ENCODE peak calls at places on chromosomes 5 and 9, in eight cellular contexts. One of them, this sample, is unnamed.

GRCh38 chr9:82153032-82153431 is 164.5 kb downstream of the SPATA31D1 start:
- DNase-seq in ecto neural progenitor cell: no peak
- DNase-seq in HTR-8/SVneo: no peak
- DNase-seq in heart left ventricle: no peak
- DNase-seq in RKO: no peak
- DNase-seq in T follicular helper cell: no peak
- DNase-seq in fibroblast of pulmonary artery: no peak
- DNase-seq in vagina: no peak
- DNase-seq in this sample: no peak

GRCh38 chr9:15722888-15723287 is 170.0 kb downstream of the CCDC171 start:
- DNase-seq in ecto neural progenitor cell: peak; percentile 56
- DNase-seq in HTR-8/SVneo: no peak
- DNase-seq in heart left ventricle: no peak
- DNase-seq in RKO: no peak
- DNase-seq in T follicular helper cell: no peak
- DNase-seq in fibroblast of pulmonary artery: no peak
- DNase-seq in vagina: no peak
- DNase-seq in this sample: no peak

GRCh38 chr5:132475531-132475930 is 15.0 kb downstream of the IRF1 start:
- DNase-seq in ecto neural progenitor cell: no peak
- DNase-seq in HTR-8/SVneo: no peak
- DNase-seq in heart left ventricle: no peak
- DNase-seq in RKO: no peak
- DNase-seq in T follicular helper cell: no peak
- DNase-seq in fibroblast of pulmonary artery: no peak
- DNase-seq in vagina: no peak
- DNase-seq in this sample: no peak

GRCh38 chr5:117682416-117682815 is 1107.8 kb upstream of the SEMA6A start:
- DNase-seq in ecto neural progenitor cell: no peak
- DNase-seq in HTR-8/SVneo: no peak
- DNase-seq in heart left ventricle: no peak
- DNase-seq in RKO: no peak
- DNase-seq in T follicular helper cell: no peak
- DNase-seq in fibroblast of pulmonary artery: no peak
- DNase-seq in vagina: no peak
- DNase-seq in this sample: no peak

GRCh38 chr5:22605473-22605872 is 247.7 kb downstream of the CDH12 start:
- DNase-seq in ecto neural progenitor cell: no peak
- DNase-seq in HTR-8/SVneo: no peak
- DNase-seq in heart left ventricle: no peak
- DNase-seq in RKO: no peak
- DNase-seq in T follicular helper cell: no peak
- DNase-seq in fibroblast of pulmonary artery: no peak
- DNase-seq in vagina: no peak
- DNase-seq in this sample: no peak

GRCh38 chr9:71490810-71491209 is 277.5 kb downstream of the CEMIP2 start:
- DNase-seq in ecto neural progenitor cell: no peak
- DNase-seq in HTR-8/SVneo: no peak
- DNase-seq in heart left ventricle: no peak
- DNase-seq in RKO: peak; percentile 29
- DNase-seq in T follicular helper cell: no peak
- DNase-seq in fibroblast of pulmonary artery: no peak
- DNase-seq in vagina: no peak
- DNase-seq in this sample: no peak

GRCh38 chr9:97808972-97809371 is 44.1 kb upstream of the FOXE1 start:
- DNase-seq in ecto neural progenitor cell: no peak
- DNase-seq in HTR-8/SVneo: no peak
- DNase-seq in heart left ventricle: no peak
- DNase-seq in RKO: no peak
- DNase-seq in T follicular helper cell: no peak
- DNase-seq in fibroblast of pulmonary artery: peak; percentile 71
- DNase-seq in vagina: no peak
- DNase-seq in this sample: no peak

GRCh38 chr9:6049798-6050197 is 34.4 kb upstream of the RANBP6 start:
- DNase-seq in ecto neural progenitor cell: no peak
- DNase-seq in HTR-8/SVneo: no peak
- DNase-seq in heart left ventricle: no peak
- DNase-seq in RKO: peak; percentile 6
- DNase-seq in T follicular helper cell: no peak
- DNase-seq in fibroblast of pulmonary artery: peak; percentile 26
- DNase-seq in vagina: no peak
- DNase-seq in this sample: no peak

GRCh38 chr5:10145922-10146321 is 103.8 kb downstream of the ATPSCKMT start:
- DNase-seq in ecto neural progenitor cell: no peak
- DNase-seq in HTR-8/SVneo: peak; percentile 56
- DNase-seq in heart left ventricle: no peak
- DNase-seq in RKO: peak; percentile 75
- DNase-seq in T follicular helper cell: no peak
- DNase-seq in fibroblast of pulmonary artery: peak; percentile 65
- DNase-seq in vagina: no peak
- DNase-seq in this sample: peak; percentile 54

GRCh38 chr5:56279979-56280378 is 46.8 kb upstream of the ANKRD55 start:
- DNase-seq in ecto neural progenitor cell: no peak
- DNase-seq in HTR-8/SVneo: peak; percentile 65
- DNase-seq in heart left ventricle: no peak
- DNase-seq in RKO: no peak
- DNase-seq in T follicular helper cell: no peak
- DNase-seq in fibroblast of pulmonary artery: peak; percentile 89
- DNase-seq in vagina: peak; percentile 16
- DNase-seq in this sample: no peak

GRCh38 chr5:74182603-74183002 is 457.9 kb downstream of the ENC1 start:
- DNase-seq in ecto neural progenitor cell: no peak
- DNase-seq in HTR-8/SVneo: no peak
- DNase-seq in heart left ventricle: no peak
- DNase-seq in RKO: no peak
- DNase-seq in T follicular helper cell: no peak
- DNase-seq in fibroblast of pulmonary artery: no peak
- DNase-seq in vagina: no peak
- DNase-seq in this sample: no peak

GRCh38 chr5:179792612-179793469 is 945 bp upstream of the LTC4S start:
- DNase-seq in ecto neural progenitor cell: no peak
- DNase-seq in HTR-8/SVneo: no peak
- DNase-seq in heart left ventricle: peak; percentile 31
- DNase-seq in RKO: no peak
- DNase-seq in T follicular helper cell: no peak
- DNase-seq in fibroblast of pulmonary artery: no peak
- DNase-seq in vagina: no peak
- DNase-seq in this sample: no peak

GRCh38 chr9:107367727-107368502 is 84.8 kb downstream of the RAD23B start:
- DNase-seq in ecto neural progenitor cell: no peak
- DNase-seq in HTR-8/SVneo: no peak
- DNase-seq in heart left ventricle: no peak
- DNase-seq in RKO: no peak
- DNase-seq in T follicular helper cell: no peak
- DNase-seq in fibroblast of pulmonary artery: peak; percentile 73
- DNase-seq in vagina: no peak
- DNase-seq in this sample: no peak

GRCh38 chr5:37717613-37718431 is 122.0 kb downstream of the GDNF start:
- DNase-seq in ecto neural progenitor cell: no peak
- DNase-seq in HTR-8/SVneo: peak; percentile 84
- DNase-seq in heart left ventricle: peak; percentile 19
- DNase-seq in RKO: no peak
- DNase-seq in T follicular helper cell: no peak
- DNase-seq in fibroblast of pulmonary artery: peak; percentile 94
- DNase-seq in vagina: no peak
- DNase-seq in this sample: peak; percentile 42

GRCh38 chr5:10744681-10745080 is 16.4 kb downstream of the DAP start:
- DNase-seq in ecto neural progenitor cell: no peak
- DNase-seq in HTR-8/SVneo: no peak
- DNase-seq in heart left ventricle: no peak
- DNase-seq in RKO: no peak
- DNase-seq in T follicular helper cell: no peak
- DNase-seq in fibroblast of pulmonary artery: no peak
- DNase-seq in vagina: no peak
- DNase-seq in this sample: no peak

GRCh38 chr9:35306281-35306680 is 144.5 kb downstream of the UNC13B start:
- DNase-seq in ecto neural progenitor cell: no peak
- DNase-seq in HTR-8/SVneo: no peak
- DNase-seq in heart left ventricle: no peak
- DNase-seq in RKO: no peak
- DNase-seq in T follicular helper cell: no peak
- DNase-seq in fibroblast of pulmonary artery: no peak
- DNase-seq in vagina: no peak
- DNase-seq in this sample: no peak

GRCh38 chr9:127561491-127562270 is 50.4 kb upstream of the STXBP1 start:
- DNase-seq in ecto neural progenitor cell: no peak
- DNase-seq in HTR-8/SVneo: peak; percentile 92
- DNase-seq in heart left ventricle: peak; percentile 79
- DNase-seq in RKO: peak; percentile 100
- DNase-seq in T follicular helper cell: no peak
- DNase-seq in fibroblast of pulmonary artery: peak; percentile 97
- DNase-seq in vagina: peak; percentile 98
- DNase-seq in this sample: peak; percentile 96

GRCh38 chr5:150734579-150735384 is 24.0 kb downstream of the DCTN4 start:
- DNase-seq in ecto neural progenitor cell: no peak
- DNase-seq in HTR-8/SVneo: no peak
- DNase-seq in heart left ventricle: peak; percentile 46
- DNase-seq in RKO: no peak
- DNase-seq in T follicular helper cell: no peak
- DNase-seq in fibroblast of pulmonary artery: no peak
- DNase-seq in vagina: no peak
- DNase-seq in this sample: no peak

GRCh38 chr5:106545325-106545724 is 1125.4 kb downstream of the EFNA5 start:
- DNase-seq in ecto neural progenitor cell: no peak
- DNase-seq in HTR-8/SVneo: no peak
- DNase-seq in heart left ventricle: no peak
- DNase-seq in RKO: peak; percentile 65
- DNase-seq in T follicular helper cell: no peak
- DNase-seq in fibroblast of pulmonary artery: peak; percentile 8
- DNase-seq in vagina: no peak
- DNase-seq in this sample: no peak

GRCh38 chr5:169265888-169266287 is 35.1 kb downstream of the SLIT3 start:
- DNase-seq in ecto neural progenitor cell: no peak
- DNase-seq in HTR-8/SVneo: no peak
- DNase-seq in heart left ventricle: no peak
- DNase-seq in RKO: peak; percentile 32
- DNase-seq in T follicular helper cell: no peak
- DNase-seq in fibroblast of pulmonary artery: no peak
- DNase-seq in vagina: no peak
- DNase-seq in this sample: no peak

GRCh38 chr5:52658266-52658665 is 129.4 kb upstream of the ITGA1 start:
- DNase-seq in ecto neural progenitor cell: no peak
- DNase-seq in HTR-8/SVneo: no peak
- DNase-seq in heart left ventricle: no peak
- DNase-seq in RKO: no peak
- DNase-seq in T follicular helper cell: no peak
- DNase-seq in fibroblast of pulmonary artery: no peak
- DNase-seq in vagina: no peak
- DNase-seq in this sample: no peak

GRCh38 chr9:85178486-85178885 is 509.0 kb downstream of the NTRK2 start:
- DNase-seq in ecto neural progenitor cell: no peak
- DNase-seq in HTR-8/SVneo: no peak
- DNase-seq in heart left ventricle: no peak
- DNase-seq in RKO: no peak
- DNase-seq in T follicular helper cell: no peak
- DNase-seq in fibroblast of pulmonary artery: no peak
- DNase-seq in vagina: no peak
- DNase-seq in this sample: no peak

GRCh38 chr9:33742519-33742918 is 52.8 kb upstream of the PRSS3 start:
- DNase-seq in ecto neural progenitor cell: no peak
- DNase-seq in HTR-8/SVneo: no peak
- DNase-seq in heart left ventricle: no peak
- DNase-seq in RKO: no peak
- DNase-seq in T follicular helper cell: no peak
- DNase-seq in fibroblast of pulmonary artery: no peak
- DNase-seq in vagina: no peak
- DNase-seq in this sample: no peak

GRCh38 chr9:129569506-129570449 is 51.1 kb downstream of the C9orf50 start:
- DNase-seq in ecto neural progenitor cell: no peak
- DNase-seq in HTR-8/SVneo: no peak
- DNase-seq in heart left ventricle: no peak
- DNase-seq in RKO: peak; percentile 48
- DNase-seq in T follicular helper cell: no peak
- DNase-seq in fibroblast of pulmonary artery: peak; percentile 45
- DNase-seq in vagina: no peak
- DNase-seq in this sample: no peak

GRCh38 chr9:137445275-137445807 is 4.2 kb upstream of the ENTPD8 start:
- DNase-seq in ecto neural progenitor cell: peak; percentile 85
- DNase-seq in HTR-8/SVneo: peak; percentile 66
- DNase-seq in heart left ventricle: peak; percentile 70
- DNase-seq in RKO: peak; percentile 96
- DNase-seq in T follicular helper cell: peak; percentile 77
- DNase-seq in fibroblast of pulmonary artery: peak; percentile 77
- DNase-seq in vagina: no peak
- DNase-seq in this sample: peak; percentile 81

GRCh38 chr5:139863855-139864558 is 68.4 kb downstream of the PSD2 start:
- DNase-seq in ecto neural progenitor cell: peak; percentile 77
- DNase-seq in HTR-8/SVneo: peak; percentile 72
- DNase-seq in heart left ventricle: peak; percentile 59
- DNase-seq in RKO: peak; percentile 52
- DNase-seq in T follicular helper cell: peak; percentile 35
- DNase-seq in fibroblast of pulmonary artery: peak; percentile 59
- DNase-seq in vagina: no peak
- DNase-seq in this sample: peak; percentile 44

GRCh38 chr5:67253911-67254310 is 57.3 kb upstream of the CD180 start:
- DNase-seq in ecto neural progenitor cell: no peak
- DNase-seq in HTR-8/SVneo: no peak
- DNase-seq in heart left ventricle: no peak
- DNase-seq in RKO: no peak
- DNase-seq in T follicular helper cell: no peak
- DNase-seq in fibroblast of pulmonary artery: no peak
- DNase-seq in vagina: no peak
- DNase-seq in this sample: no peak

GRCh38 chr9:20356392-20357206 is 265.7 kb downstream of the MLLT3 start:
- DNase-seq in ecto neural progenitor cell: peak; percentile 80
- DNase-seq in HTR-8/SVneo: peak; percentile 36
- DNase-seq in heart left ventricle: peak; percentile 68
- DNase-seq in RKO: peak; percentile 77
- DNase-seq in T follicular helper cell: peak; percentile 20
- DNase-seq in fibroblast of pulmonary artery: peak; percentile 92
- DNase-seq in vagina: no peak
- DNase-seq in this sample: peak; percentile 58

GRCh38 chr5:90888511-90889324 is 330.1 kb downstream of the ADGRV1 start:
- DNase-seq in ecto neural progenitor cell: no peak
- DNase-seq in HTR-8/SVneo: no peak
- DNase-seq in heart left ventricle: no peak
- DNase-seq in RKO: no peak
- DNase-seq in T follicular helper cell: no peak
- DNase-seq in fibroblast of pulmonary artery: peak; percentile 50
- DNase-seq in vagina: no peak
- DNase-seq in this sample: no peak

GRCh38 chr9:37938121-37938906 is 34.4 kb upstream of the SLC25A51 start:
- DNase-seq in ecto neural progenitor cell: no peak
- DNase-seq in HTR-8/SVneo: peak; percentile 67
- DNase-seq in heart left ventricle: peak; percentile 38
- DNase-seq in RKO: peak; percentile 32
- DNase-seq in T follicular helper cell: no peak
- DNase-seq in fibroblast of pulmonary artery: peak; percentile 78
- DNase-seq in vagina: no peak
- DNase-seq in this sample: no peak

GRCh38 chr9:109868222-109868621 is 88.2 kb downstream of the PALM2AKAP2 start:
- DNase-seq in ecto neural progenitor cell: no peak
- DNase-seq in HTR-8/SVneo: no peak
- DNase-seq in heart left ventricle: no peak
- DNase-seq in RKO: no peak
- DNase-seq in T follicular helper cell: no peak
- DNase-seq in fibroblast of pulmonary artery: peak; percentile 36
- DNase-seq in vagina: no peak
- DNase-seq in this sample: no peak

GRCh38 chr9:98185021-98185567 is 7.3 kb downstream of the CORO2A start:
- DNase-seq in ecto neural progenitor cell: no peak
- DNase-seq in HTR-8/SVneo: no peak
- DNase-seq in heart left ventricle: no peak
- DNase-seq in RKO: no peak
- DNase-seq in T follicular helper cell: no peak
- DNase-seq in fibroblast of pulmonary artery: no peak
- DNase-seq in vagina: no peak
- DNase-seq in this sample: no peak

GRCh38 chr9:88652876-88653275 is 117.9 kb downstream of the NXNL2 start:
- DNase-seq in ecto neural progenitor cell: no peak
- DNase-seq in HTR-8/SVneo: no peak
- DNase-seq in heart left ventricle: no peak
- DNase-seq in RKO: no peak
- DNase-seq in T follicular helper cell: no peak
- DNase-seq in fibroblast of pulmonary artery: no peak
- DNase-seq in vagina: no peak
- DNase-seq in this sample: no peak

GRCh38 chr9:18610956-18611355 is 137.0 kb downstream of the ADAMTSL1 start:
- DNase-seq in ecto neural progenitor cell: no peak
- DNase-seq in HTR-8/SVneo: no peak
- DNase-seq in heart left ventricle: no peak
- DNase-seq in RKO: no peak
- DNase-seq in T follicular helper cell: no peak
- DNase-seq in fibroblast of pulmonary artery: no peak
- DNase-seq in vagina: no peak
- DNase-seq in this sample: no peak

This sample was measured in NCI-H460.